ENCODE peak calls at places on chromosomes 2 and 18, in five cellular contexts. One of them, this sample, is unnamed.

GRCh38 chr2:224145751-224146355 is 106.8 kb upstream of the SERPINE2 start:
- DNase-seq in NCI-H1105: no peak
- DNase-seq in T-helper 2 cell: no peak
- DNase-seq in Daoy: peak
- DNase-seq in GF-D8: no peak
- DNase-seq in this sample: no peak

GRCh38 chr2:10521356-10521755 is 73.2 kb upstream of the ODC1 start:
- DNase-seq in NCI-H1105: no peak
- DNase-seq in T-helper 2 cell: no peak
- DNase-seq in Daoy: no peak
- DNase-seq in GF-D8: no peak
- DNase-seq in this sample: no peak

GRCh38 chr2:7203056-7203467 is 285.9 kb downstream of the RNF144A start:
- DNase-seq in NCI-H1105: peak
- DNase-seq in T-helper 2 cell: no peak
- DNase-seq in Daoy: peak
- DNase-seq in GF-D8: no peak
- DNase-seq in this sample: peak

GRCh38 chr2:133600231-133600630 is 32.0 kb upstream of the NCKAP5 start:
- DNase-seq in NCI-H1105: no peak
- DNase-seq in T-helper 2 cell: no peak
- DNase-seq in Daoy: no peak
- DNase-seq in GF-D8: no peak
- DNase-seq in this sample: no peak

GRCh38 chr2:199951023-199951422 is 4.3 kb downstream of the TYW5 start:
- DNase-seq in NCI-H1105: no peak
- DNase-seq in T-helper 2 cell: no peak
- DNase-seq in Daoy: no peak
- DNase-seq in GF-D8: no peak
- DNase-seq in this sample: no peak

GRCh38 chr2:1430491-1430890 is 17.2 kb downstream of the TPO start:
- DNase-seq in NCI-H1105: no peak
- DNase-seq in T-helper 2 cell: no peak
- DNase-seq in Daoy: no peak
- DNase-seq in GF-D8: no peak
- DNase-seq in this sample: no peak

GRCh38 chr2:163417596-163418337 is 318.0 kb downstream of the FIGN start:
- DNase-seq in NCI-H1105: no peak
- DNase-seq in T-helper 2 cell: no peak
- DNase-seq in Daoy: no peak
- DNase-seq in GF-D8: no peak
- DNase-seq in this sample: no peak

GRCh38 chr2:111617804-111618576 is 266.0 kb downstream of the ANAPC1 start:
- DNase-seq in NCI-H1105: no peak
- DNase-seq in T-helper 2 cell: no peak
- DNase-seq in Daoy: peak
- DNase-seq in GF-D8: no peak
- DNase-seq in this sample: no peak

GRCh38 chr2:151056870-151057269 is 204.8 kb downstream of the RBM43 start:
- DNase-seq in NCI-H1105: no peak
- DNase-seq in T-helper 2 cell: no peak
- DNase-seq in Daoy: no peak
- DNase-seq in GF-D8: no peak
- DNase-seq in this sample: no peak

GRCh38 chr2:142670362-142670761 is 207.1 kb upstream of the KYNU start:
- DNase-seq in NCI-H1105: no peak
- DNase-seq in T-helper 2 cell: no peak
- DNase-seq in Daoy: no peak
- DNase-seq in GF-D8: no peak
- DNase-seq in this sample: no peak

GRCh38 chr2:161170917-161171594 is 10.8 kb downstream of the TANK start:
- DNase-seq in NCI-H1105: peak
- DNase-seq in T-helper 2 cell: no peak
- DNase-seq in Daoy: no peak
- DNase-seq in GF-D8: no peak
- DNase-seq in this sample: no peak

GRCh38 chr2:102122115-102122514 is 20.4 kb upstream of the IL1R1 start:
- DNase-seq in NCI-H1105: no peak
- DNase-seq in T-helper 2 cell: no peak
- DNase-seq in Daoy: peak
- DNase-seq in GF-D8: no peak
- DNase-seq in this sample: no peak

GRCh38 chr2:144935736-144936135 is 415.8 kb upstream of the ZEB2 start:
- DNase-seq in NCI-H1105: no peak
- DNase-seq in T-helper 2 cell: no peak
- DNase-seq in Daoy: no peak
- DNase-seq in GF-D8: no peak
- DNase-seq in this sample: no peak

GRCh38 chr2:240632291-240632670 is 7.0 kb downstream of the GPR35 start:
- DNase-seq in NCI-H1105: no peak
- DNase-seq in T-helper 2 cell: no peak
- DNase-seq in Daoy: no peak
- DNase-seq in GF-D8: no peak
- DNase-seq in this sample: no peak

GRCh38 chr2:195871326-195871725 is 197.3 kb downstream of the DNAH7 start:
- DNase-seq in NCI-H1105: no peak
- DNase-seq in T-helper 2 cell: no peak
- DNase-seq in Daoy: no peak
- DNase-seq in GF-D8: no peak
- DNase-seq in this sample: no peak

GRCh38 chr18:59672125-59672769 is 25.0 kb downstream of the CCBE1 start:
- DNase-seq in NCI-H1105: peak
- DNase-seq in T-helper 2 cell: no peak
- DNase-seq in Daoy: peak
- DNase-seq in GF-D8: no peak
- DNase-seq in this sample: no peak

GRCh38 chr2:151849413-151850010 is 21.3 kb upstream of the ARL5A start:
- DNase-seq in NCI-H1105: no peak
- DNase-seq in T-helper 2 cell: no peak
- DNase-seq in Daoy: no peak
- DNase-seq in GF-D8: no peak
- DNase-seq in this sample: peak

GRCh38 chr2:5392658-5393057 is 299.5 kb upstream of the SOX11 start:
- DNase-seq in NCI-H1105: no peak
- DNase-seq in T-helper 2 cell: no peak
- DNase-seq in Daoy: peak
- DNase-seq in GF-D8: no peak
- DNase-seq in this sample: no peak

GRCh38 chr2:191202209-191202721 is 42.9 kb upstream of the MYO1B start:
- DNase-seq in NCI-H1105: no peak
- DNase-seq in T-helper 2 cell: no peak
- DNase-seq in Daoy: peak
- DNase-seq in GF-D8: no peak
- DNase-seq in this sample: no peak

GRCh38 chr2:46847185-46847710 is 68.4 kb downstream of the MCFD2 start:
- DNase-seq in NCI-H1105: peak
- DNase-seq in T-helper 2 cell: no peak
- DNase-seq in Daoy: peak
- DNase-seq in GF-D8: no peak
- DNase-seq in this sample: no peak

GRCh38 chr18:48897531-48897930 is 53.2 kb downstream of the SMAD7 start:
- DNase-seq in NCI-H1105: no peak
- DNase-seq in T-helper 2 cell: no peak
- DNase-seq in Daoy: no peak
- DNase-seq in GF-D8: no peak
- DNase-seq in this sample: no peak

GRCh38 chr2:239706407-239706806 is 305.6 kb upstream of the HDAC4 start:
- DNase-seq in NCI-H1105: no peak
- DNase-seq in T-helper 2 cell: no peak
- DNase-seq in Daoy: no peak
- DNase-seq in GF-D8: no peak
- DNase-seq in this sample: no peak

This sample was measured in NCI-H526 treated with DMSO at 0.1 percent for 48 hours.